ENCODE peak calls at places on chromosome 3, in five cellular contexts. Y is spleen, F is HCT116, B is thoracic aorta, E is RWPE2. R is an unnamed sample. For H3K4me1, the result is how much of the 10 kb centered on the place peaks cover.

GRCh38 chr3:139016430-139017048 is 4.2 kb downstream of the PRR23B start:
- DNase-seq in F (no peak), E (no peak), Y (no peak), B (no peak), R (no peak)

GRCh38 chr3:129022114-129022994 is 21.2 kb downstream of the EFCC1 start:
- DNase-seq in E (no peak), B (no peak), Y (peak), F (no peak), R (peak)

GRCh38 chr3:187291512-187292132 is at the start of gene MASP1:
- DNase-seq in E (no peak), Y (no peak), B (no peak), F (no peak), R (no peak)

GRCh38 chr3:133529809-133530208 is 43.7 kb upstream of the CDV3 start:
- DNase-seq in F (no peak), Y (no peak), E (no peak), B (no peak), R (no peak)

GRCh38 chr3:149382091-149382467 is 4.6 kb upstream of the TM4SF1 start:
- DNase-seq in E (no peak), Y (no peak), F (no peak), B (no peak), R (no peak)

GRCh38 chr3:60979861-60980739 is 271.2 kb downstream of the FHIT start:
- DNase-seq in E (no peak), B (no peak), F (no peak), Y (no peak), R (no peak)

GRCh38 chr3:8509961-8510360 is 8.3 kb downstream of the LMCD1 start:
- DNase-seq in Y (no peak), B (no peak), E (no peak), F (peak), R (no peak)

GRCh38 chr3:62723636-62724217 is 151.5 kb downstream of the CADPS start:
- DNase-seq in Y (no peak), B (no peak), F (no peak), E (no peak), R (no peak)

GRCh38 chr3:194292331-194292730 is 58.8 kb downstream of the CPN2 start:
- DNase-seq in Y (no peak), B (no peak), E (peak), F (no peak), R (no peak)

GRCh38 chr3:133238015-133238414 is 161.8 kb upstream of the BFSP2 start:
- DNase-seq in F (no peak), B (no peak), E (no peak), Y (no peak), R (no peak)

GRCh38 chr3:65356331-65357286 is 668.8 kb upstream of the ADAMTS9 start:
- DNase-seq in B (no peak), Y (no peak), F (no peak), E (peak), R (no peak)

GRCh38 chr3:134017490-134017889 is 12.2 kb downstream of the SLCO2A1 start:
- DNase-seq in E (no peak), F (no peak), Y (no peak), B (no peak), R (no peak)

GRCh38 chr3:14296352-14296751 is 106.1 kb upstream of the SLC6A6 start:
- DNase-seq in F (no peak), E (no peak), Y (no peak), B (no peak), R (no peak)

GRCh38 chr3:149273096-149273751 is 51.6 kb upstream of the CP start:
- DNase-seq in F (peak), B (no peak), Y (no peak), E (no peak), R (peak)

GRCh38 chr3:23174426-23175039 is 28.6 kb upstream of the UBE2E2 start:
- DNase-seq in Y (no peak), B (no peak), F (no peak), E (no peak), R (no peak)

GRCh38 chr3:5036858-5037257 is 57.6 kb downstream of the BHLHE40 start:
- DNase-seq in B (no peak), F (no peak), E (no peak), Y (no peak), R (no peak)

GRCh38 chr3:128969993-128970740 is 23.7 kb downstream of the CFAP92 start:
- DNase-seq in B (no peak), F (peak), Y (peak), E (no peak), R (peak)

GRCh38 chr3:43503067-43503728 is 118.6 kb downstream of the ANO10 start:
- DNase-seq in E (no peak), B (no peak), Y (no peak), F (peak), R (no peak)

GRCh38 chr3:129822679-129823078 is 70.8 kb downstream of the TMCC1 start:
- DNase-seq in B (no peak), F (no peak), Y (no peak), E (no peak), R (no peak)

GRCh38 chr3:122091602-122092006 is 36.4 kb downstream of the CD86 start:
- DNase-seq in E (no peak), F (no peak), Y (no peak), B (no peak), R (no peak)

GRCh38 chr3:171876651-171877272 is 33.6 kb downstream of the TMEM212 start:
- DNase-seq in B (no peak), E (no peak), Y (no peak), F (no peak), R (no peak)

GRCh38 chr3:143443851-143444331 is 324.3 kb downstream of the CHST2 start:
- DNase-seq in B (peak), E (peak), Y (no peak), F (peak), R (peak)

GRCh38 chr3:10574101-10574615 is 68.8 kb upstream of the ATP2B2 start:
- DNase-seq in E (no peak), F (no peak), Y (no peak), B (no peak), R (no peak)

GRCh38 chr3:41881233-41881821 is 80.6 kb downstream of the ULK4 start:
- DNase-seq in Y (no peak), B (no peak), E (no peak), F (no peak), R (peak)

GRCh38 chr3:17742837-17743659 is 617 bp upstream of the TBC1D5 start:
- DNase-seq in B (no peak), F (no peak), Y (no peak), E (no peak), R (peak)

GRCh38 chr3:47411696-47412452 is 31.1 kb downstream of the PTPN23 start:
- DNase-seq in B (no peak), F (no peak), E (no peak), Y (no peak), R (no peak)

GRCh38 chr3:48927928-48928327 is 9.3 kb downstream of the ARIH2 start:
- DNase-seq in E (no peak), F (no peak), B (no peak), Y (no peak), R (no peak)

GRCh38 chr3:79264892-79265291 is 502.9 kb downstream of the ROBO1 start:
- DNase-seq in Y (no peak), B (no peak), F (no peak), E (no peak), R (no peak)

GRCh38 chr3:43178891-43179366 is 73.0 kb upstream of the POMGNT2 start:
- DNase-seq in F (peak), Y (no peak), E (peak), B (no peak), R (no peak)

GRCh38 chr3:17213102-17213501 is 328.3 kb downstream of the PLCL2 start:
- DNase-seq in B (no peak), F (no peak), E (no peak), Y (no peak), R (no peak)

GRCh38 chr3:121834079-121834730 is 655 bp downstream of the IQCB1 start:
- DNase-seq in F (no peak), B (no peak), Y (no peak), E (no peak), R (no peak)

GRCh38 chr3:127672429-127673190 is at the start of gene ABTB1:
- DNase-seq in Y (peak), F (no peak), B (peak), E (peak), R (peak)

GRCh38 chr3:181176610-181177009 is 187.1 kb upstream of the DNAJC19 start:
- DNase-seq in Y (no peak), E (no peak), B (peak), F (peak), R (peak)

GRCh38 chr3:97464035-97464434 is 300.5 kb upstream of the ARL6 start:
- DNase-seq in F (no peak), E (no peak), B (no peak), Y (no peak), R (no peak)

GRCh38 chr3:72338082-72338941 is 509.9 kb downstream of the SHQ1 start:
- DNase-seq in Y (peak), B (no peak), F (peak), E (no peak), R (no peak)

GRCh38 chr3:32334675-32335074 is 57.0 kb upstream of the CMTM7 start:
- DNase-seq in F (no peak), E (no peak), B (no peak), Y (no peak), R (no peak)
- TF ChIP-seq CTCF in F (peak), E (peak), B (no peak), Y (no peak), R (no peak)

GRCh38 chr3:37713820-37714204 is 147.9 kb upstream of the CTDSPL start:
- DNase-seq in F (no peak), Y (no peak), E (no peak), B (no peak), R (no peak)

GRCh38 chr3:37712918-37713819 is 148.5 kb upstream of the CTDSPL start:
- DNase-seq in E (no peak), F (no peak), Y (no peak), B (no peak), R (peak)

GRCh38 chr3:37715358-37715757 is 146.3 kb upstream of the CTDSPL start:
- DNase-seq in E (no peak), F (no peak), Y (no peak), B (no peak), R (no peak)

GRCh38 chr3:37718647-37719046 is 143.0 kb upstream of the CTDSPL start:
- DNase-seq in E (no peak), Y (no peak), B (no peak), F (no peak), R (no peak)

GRCh38 chr3:37715976-37716375 is 145.7 kb upstream of the CTDSPL start:
- DNase-seq in Y (no peak), F (no peak), B (no peak), E (no peak), R (no peak)
- H3K4me1 ChIP-seq in Y (under half), F (under half), B (half or more), E (under half), R (under half)

DNA sequence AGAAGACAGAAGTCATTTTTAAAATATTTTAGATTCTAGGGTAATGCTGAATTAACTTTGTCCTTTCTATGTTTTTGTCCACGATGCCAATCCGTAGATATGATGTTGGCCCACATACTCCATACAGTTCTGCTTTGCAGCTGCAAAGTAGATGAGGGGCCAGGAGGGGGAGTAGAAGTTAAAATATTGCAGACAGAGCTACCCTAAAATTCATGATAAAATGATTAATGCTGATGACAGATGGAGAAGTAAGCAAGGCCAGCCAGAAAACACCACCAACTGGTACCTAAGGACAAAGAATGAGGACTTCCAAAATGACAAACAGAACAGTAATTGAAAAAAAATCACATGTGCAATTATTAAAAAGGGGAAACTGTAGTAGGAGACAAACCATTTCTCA is 756.6 kb upstream of the ARPP21 start:
- DNase-seq in F (no peak), E (no peak), Y (no peak), B (no peak), R (no peak)
- TF ChIP-seq CTCF in F (no peak), E (no peak), Y (no peak), B (no peak), R (no peak)

DNA sequence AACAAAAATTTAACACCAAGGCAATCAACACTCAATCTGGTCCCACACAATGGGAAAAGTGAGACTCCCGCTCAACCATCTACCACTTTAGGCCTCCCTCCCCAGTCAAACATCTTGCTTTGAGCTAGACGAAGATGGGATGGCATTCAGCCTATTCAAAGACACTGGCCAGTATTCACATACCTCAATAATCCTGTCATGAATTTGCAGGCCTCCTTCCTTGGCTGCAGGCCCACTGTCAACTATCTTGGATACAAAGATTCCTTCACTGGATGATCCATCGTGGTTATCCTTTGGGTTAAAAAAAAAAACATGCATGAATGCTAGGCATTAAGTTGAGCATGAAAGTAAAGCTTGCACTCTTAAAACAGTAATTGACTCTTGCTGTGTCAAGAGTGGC is 22.6 kb downstream of the PDZRN3 start:
- DNase-seq in Y (no peak), F (no peak), B (no peak), E (no peak), R (no peak)
- H3K4me1 ChIP-seq in Y (under half), F (under half), B (half or more), E (under half), R (under half)